ENCODE peak calls at places on chromosomes 12 and 14, in seven cellular contexts. N is foreskin fibroblast, K is endothelial cell, P is body of pancreas, H is activated T-cell treated with anti-CD3 and anti-CD28 coated beads for 1 hour, M is epithelial cell of esophagus, G is coronary artery. A is an unnamed sample.

GRCh38 chr12:6792522-6793201 is 3.3 kb downstream of the CD4 start:
- DNase-seq in N (no peak), K (no peak), P (no peak), H (no peak), M (no peak), G (no peak), A (no peak)

GRCh38 chr14:91438845-91439244 is 21.2 kb upstream of the CCDC88C start:
- DNase-seq in N (no peak), K (no peak), P (no peak), H (no peak), M (no peak), G (no peak), A (peak)

GRCh38 chr12:64889434-64890216 is 65.2 kb downstream of the TBC1D30 start:
- DNase-seq in N (no peak), K (no peak), P (no peak), H (no peak), M (peak), G (no peak), A (no peak)

GRCh38 chr12:121799175-121799841 is 4.5 kb upstream of the SETD1B start:
- DNase-seq in N (peak), K (no peak), P (peak), H (no peak), M (peak), G (no peak), A (peak)

GRCh38 chr12:10182662-10183061 is 3.8 kb downstream of the TMEM52B start:
- DNase-seq in N (peak), K (no peak), P (no peak), H (no peak), M (peak), G (no peak), A (no peak)

GRCh38 chr12:4809449-4810218 is 89.4 kb downstream of the GALNT8 start:
- DNase-seq in N (no peak), K (peak), P (no peak), H (no peak), M (no peak), G (no peak), A (no peak)

GRCh38 chr12:12272869-12273268 is 6.0 kb upstream of the LRP6 start:
- DNase-seq in N (peak), K (no peak), P (no peak), H (no peak), M (no peak), G (no peak), A (no peak)

GRCh38 chr12:111224196-111225066 is 144.5 kb downstream of the PHETA1 start:
- DNase-seq in N (no peak), K (no peak), P (no peak), H (no peak), M (no peak), G (no peak), A (no peak)

GRCh38 chr12:57609091-57609780 is 2.0 kb upstream of the ARHGEF25 start:
- DNase-seq in N (no peak), K (no peak), P (no peak), H (no peak), M (no peak), G (peak), A (no peak)

GRCh38 chr14:104972301-104973211 is 5.6 kb downstream of the AHNAK2 start:
- DNase-seq in N (no peak), K (no peak), P (peak), H (no peak), M (peak), G (no peak), A (no peak)

GRCh38 chr12:127750076-127750840 is 516.7 kb upstream of the TMEM132C start:
- DNase-seq in N (no peak), K (no peak), P (no peak), H (no peak), M (no peak), G (no peak), A (no peak)

GRCh38 chr14:99191663-99192621 is 80.1 kb downstream of the BCL11B start:
- DNase-seq in N (peak), K (no peak), P (peak), H (no peak), M (peak), G (no peak), A (no peak)

GRCh38 chr14:100533647-100534485 is 53.4 kb downstream of the BEGAIN start:
- DNase-seq in N (no peak), K (no peak), P (peak), H (no peak), M (no peak), G (no peak), A (peak)

GRCh38 chr12:26514364-26514763 is 318.6 kb downstream of the ITPR2 start:
- DNase-seq in N (no peak), K (no peak), P (no peak), H (no peak), M (no peak), G (no peak), A (no peak)

GRCh38 chr12:28240853-28241252 is 50.6 kb downstream of the CCDC91 start:
- DNase-seq in N (no peak), K (no peak), P (no peak), H (no peak), M (no peak), G (no peak), A (no peak)

GRCh38 chr12:84172823-84173424 is 739.7 kb downstream of the SLC6A15 start:
- DNase-seq in N (no peak), K (no peak), P (no peak), H (no peak), M (peak), G (no peak), A (no peak)

GRCh38 chr14:69933623-69934275 is 54.5 kb downstream of the SMOC1 start:
- DNase-seq in N (no peak), K (no peak), P (no peak), H (no peak), M (no peak), G (no peak), A (no peak)

GRCh38 chr12:115870527-115870926 is 407.0 kb downstream of the MED13L start:
- DNase-seq in N (no peak), K (no peak), P (no peak), H (no peak), M (peak), G (no peak), A (no peak)

GRCh38 chr14:48731260-48731659 is 854.9 kb downstream of the RPS29 start:
- DNase-seq in N (no peak), K (no peak), P (no peak), H (no peak), M (peak), G (no peak), A (no peak)

GRCh38 chr14:72892103-72892878 is 1.6 kb downstream of the DPF3 start:
- DNase-seq in N (peak), K (peak), P (peak), H (peak), M (peak), G (no peak), A (peak)

GRCh38 chr14:74954232-74954946 is 1.0 kb downstream of the PGF start:
- DNase-seq in N (no peak), K (no peak), P (peak), H (no peak), M (no peak), G (no peak), A (no peak)

A was measured in stimulated activated effector memory CD8-positive, alpha-beta T cell treated with anti-CD3 and anti-CD28 coated beads, Interleukin-12 subunit alpha, Interleukin-12 subunit beta, amount 100 ng/mL, for 72 hours.